ENCODE peak calls at places on chromosomes 13 and 19, in four cellular contexts. L is EL, Z is IMR-90, S is progenitor cell of endocrine pancreas. D is an unnamed sample.

GRCh38 chr13:113140677-113141590 is 17.5 kb upstream of the PROZ start:
- DNase-seq in L (no peak), Z (no peak), S (no peak), D (no peak)

GRCh38 chr13:40383132-40383531 is 283.3 kb downstream of the FOXO1 start:
- DNase-seq in L (no peak), Z (no peak), S (no peak), D (no peak)

GRCh38 chr19:3450796-3451411 is 29.4 kb downstream of the SMIM24 start:
- DNase-seq in L (peak), Z (peak), S (no peak), D (no peak)

GRCh38 chr19:23401086-23401485 is 5.8 kb upstream of the ZNF91 start:
- DNase-seq in L (no peak), Z (no peak), S (no peak), D (no peak)

GRCh38 chr13:114047358-114047881 is 73.5 kb upstream of the C13orf46 start:
- DNase-seq in L (no peak), Z (peak), S (no peak), D (no peak)

GRCh38 chr19:3073159-3073563 is 10.9 kb upstream of the TLE5 start:
- DNase-seq in L (peak), Z (peak), S (no peak), D (no peak)

GRCh38 chr19:42355896-42356295 is 30.5 kb downstream of the MEGF8 start:
- DNase-seq in L (no peak), Z (no peak), S (no peak), D (no peak)

GRCh38 chr13:63161219-63161618 is 1745.6 kb upstream of the PCDH20 start:
- DNase-seq in L (no peak), Z (peak), S (no peak), D (no peak)

GRCh38 chr13:50400035-50400726 is 384.9 kb downstream of the KCNRG start:
- DNase-seq in L (peak), Z (peak), S (no peak), D (no peak)

GRCh38 chr13:85241045-85241444 is 558.2 kb downstream of the SLITRK6 start:
- DNase-seq in L (peak), Z (peak), S (no peak), D (no peak)

GRCh38 chr19:36266375-36266961 is 51.6 kb downstream of the ZNF146 start:
- DNase-seq in L (peak), Z (no peak), S (no peak), D (no peak)

GRCh38 chr13:113636266-113636963 is 21.6 kb downstream of the ATP4B start:
- DNase-seq in L (no peak), Z (no peak), S (no peak), D (no peak)

GRCh38 chr19:55454787-55455243 is 6.6 kb downstream of the ISOC2 start:
- DNase-seq in L (peak), Z (peak), S (no peak), D (peak)

GRCh38 chr19:53989600-53990533 is 1.6 kb upstream of the CACNG6 start:
- DNase-seq in L (no peak), Z (no peak), S (no peak), D (no peak)

GRCh38 chr13:90201198-90201597 is 1146.3 kb upstream of the MIR17HG start:
- DNase-seq in L (peak), Z (no peak), S (no peak), D (peak)